ENCODE peak calls at places on chromosomes 6 and 20, in four cellular contexts. One of them, this sample, is unnamed.

GRCh38 chr20:61957961-61958715 is 107.5 kb downstream of the TAF4 start:
- DNase-seq in lower leg skin: no peak
- DNase-seq in psoas muscle: no peak
- DNase-seq in IMR-90: no peak
- DNase-seq in this sample: no peak

GRCh38 chr6:157241411-157241979 is 81.8 kb downstream of the TMEM242 start:
- DNase-seq in lower leg skin: no peak
- DNase-seq in psoas muscle: no peak
- DNase-seq in IMR-90: no peak
- DNase-seq in this sample: no peak

GRCh38 chr6:101404767-101405166 is 11.3 kb downstream of the GRIK2 start:
- DNase-seq in lower leg skin: no peak
- DNase-seq in psoas muscle: no peak
- DNase-seq in IMR-90: no peak
- DNase-seq in this sample: no peak

GRCh38 chr20:25059866-25060465 is 2.0 kb upstream of the ACSS1 start:
- DNase-seq in lower leg skin: no peak
- DNase-seq in psoas muscle: no peak
- DNase-seq in IMR-90: no peak
- DNase-seq in this sample: no peak

GRCh38 chr6:45072014-45072413 is 256.1 kb upstream of the RUNX2 start:
- DNase-seq in lower leg skin: no peak
- DNase-seq in psoas muscle: no peak
- DNase-seq in IMR-90: no peak
- DNase-seq in this sample: no peak

GRCh38 chr20:37356961-37357371 is 11.0 kb downstream of the SRC start:
- DNase-seq in lower leg skin: no peak
- DNase-seq in psoas muscle: no peak
- DNase-seq in IMR-90: no peak
- DNase-seq in this sample: no peak

GRCh38 chr6:45473121-45473967 is 95.6 kb upstream of the SUPT3H start:
- DNase-seq in lower leg skin: no peak
- DNase-seq in psoas muscle: no peak
- DNase-seq in IMR-90: no peak
- DNase-seq in this sample: no peak

GRCh38 chr20:33370296-33370695 is 31.0 kb downstream of the CDK5RAP1 start:
- DNase-seq in lower leg skin: no peak
- DNase-seq in psoas muscle: no peak
- DNase-seq in IMR-90: no peak
- DNase-seq in this sample: peak

GRCh38 chr6:143806282-143807102 is 36.6 kb upstream of the LTV1 start:
- DNase-seq in lower leg skin: no peak
- DNase-seq in psoas muscle: no peak
- DNase-seq in IMR-90: peak
- DNase-seq in this sample: peak

GRCh38 chr6:14693301-14694192 is 552.3 kb upstream of the JARID2 start:
- DNase-seq in lower leg skin: no peak
- DNase-seq in psoas muscle: no peak
- DNase-seq in IMR-90: no peak
- DNase-seq in this sample: no peak

GRCh38 chr6:117449549-117450439 is 24.1 kb upstream of the ROS1 start:
- DNase-seq in lower leg skin: peak
- DNase-seq in psoas muscle: no peak
- DNase-seq in IMR-90: peak
- DNase-seq in this sample: peak
- TF ChIP-seq CTCF in lower leg skin: no peak
- TF ChIP-seq CTCF in psoas muscle: peak
- TF ChIP-seq CTCF in IMR-90: peak
- TF ChIP-seq CTCF in this sample: peak

GRCh38 chr6:17204548-17204947 is 76.6 kb upstream of the RBM24 start:
- DNase-seq in lower leg skin: no peak
- DNase-seq in psoas muscle: no peak
- DNase-seq in IMR-90: no peak
- DNase-seq in this sample: no peak

GRCh38 chr6:17202526-17202925 is 78.6 kb upstream of the RBM24 start:
- DNase-seq in lower leg skin: no peak
- DNase-seq in psoas muscle: no peak
- DNase-seq in IMR-90: peak
- DNase-seq in this sample: no peak

GRCh38 chr6:17197607-17198006 is 83.6 kb upstream of the RBM24 start:
- DNase-seq in lower leg skin: no peak
- DNase-seq in psoas muscle: no peak
- DNase-seq in IMR-90: no peak
- DNase-seq in this sample: no peak

GRCh38 chr6:17200395-17200794 is 80.8 kb upstream of the RBM24 start:
- DNase-seq in lower leg skin: no peak
- DNase-seq in psoas muscle: no peak
- DNase-seq in IMR-90: no peak
- DNase-seq in this sample: no peak
- TF ChIP-seq CTCF in lower leg skin: no peak
- TF ChIP-seq CTCF in psoas muscle: no peak
- TF ChIP-seq CTCF in IMR-90: no peak
- TF ChIP-seq CTCF in this sample: no peak

GRCh38 chr6:117396228-117396627 is 29.5 kb downstream of the ROS1 start:
- DNase-seq in lower leg skin: no peak
- DNase-seq in psoas muscle: no peak
- DNase-seq in IMR-90: no peak
- DNase-seq in this sample: no peak

GRCh38 chr6:117397536-117398227 is 28.1 kb downstream of the ROS1 start:
- DNase-seq in lower leg skin: no peak
- DNase-seq in psoas muscle: no peak
- DNase-seq in IMR-90: no peak
- DNase-seq in this sample: no peak

GRCh38 chr6:117401799-117402198 is 23.9 kb downstream of the ROS1 start:
- DNase-seq in lower leg skin: no peak
- DNase-seq in psoas muscle: no peak
- DNase-seq in IMR-90: no peak
- DNase-seq in this sample: no peak

GRCh38 chr6:117399126-117399525 is 26.6 kb downstream of the ROS1 start:
- DNase-seq in lower leg skin: no peak
- DNase-seq in psoas muscle: no peak
- DNase-seq in IMR-90: no peak
- DNase-seq in this sample: no peak

DNA sequence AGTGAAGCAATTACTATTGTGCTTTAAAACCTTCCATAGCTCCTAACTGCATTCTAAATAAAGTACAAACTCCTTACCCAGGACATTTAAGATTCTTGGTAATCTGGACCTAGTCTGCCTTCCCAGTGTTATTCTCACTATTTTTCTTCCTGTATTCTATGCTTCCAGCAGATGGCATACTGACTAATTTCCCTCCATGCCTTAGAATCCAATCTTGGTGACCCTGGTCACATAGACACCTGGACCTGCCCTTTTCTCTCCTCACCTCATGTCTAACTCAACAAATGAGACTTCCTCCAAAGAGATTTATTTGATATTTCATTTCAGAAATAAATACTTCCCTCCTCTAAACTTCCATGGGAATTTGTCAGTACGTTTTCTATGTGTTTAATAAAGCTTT is 25.8 kb downstream of the ROS1 start:
- DNase-seq in lower leg skin: no peak
- DNase-seq in psoas muscle: no peak
- DNase-seq in IMR-90: peak
- DNase-seq in this sample: no peak
- TF ChIP-seq CTCF in lower leg skin: no peak
- TF ChIP-seq CTCF in psoas muscle: no peak
- TF ChIP-seq CTCF in IMR-90: peak
- TF ChIP-seq CTCF in this sample: no peak

DNA sequence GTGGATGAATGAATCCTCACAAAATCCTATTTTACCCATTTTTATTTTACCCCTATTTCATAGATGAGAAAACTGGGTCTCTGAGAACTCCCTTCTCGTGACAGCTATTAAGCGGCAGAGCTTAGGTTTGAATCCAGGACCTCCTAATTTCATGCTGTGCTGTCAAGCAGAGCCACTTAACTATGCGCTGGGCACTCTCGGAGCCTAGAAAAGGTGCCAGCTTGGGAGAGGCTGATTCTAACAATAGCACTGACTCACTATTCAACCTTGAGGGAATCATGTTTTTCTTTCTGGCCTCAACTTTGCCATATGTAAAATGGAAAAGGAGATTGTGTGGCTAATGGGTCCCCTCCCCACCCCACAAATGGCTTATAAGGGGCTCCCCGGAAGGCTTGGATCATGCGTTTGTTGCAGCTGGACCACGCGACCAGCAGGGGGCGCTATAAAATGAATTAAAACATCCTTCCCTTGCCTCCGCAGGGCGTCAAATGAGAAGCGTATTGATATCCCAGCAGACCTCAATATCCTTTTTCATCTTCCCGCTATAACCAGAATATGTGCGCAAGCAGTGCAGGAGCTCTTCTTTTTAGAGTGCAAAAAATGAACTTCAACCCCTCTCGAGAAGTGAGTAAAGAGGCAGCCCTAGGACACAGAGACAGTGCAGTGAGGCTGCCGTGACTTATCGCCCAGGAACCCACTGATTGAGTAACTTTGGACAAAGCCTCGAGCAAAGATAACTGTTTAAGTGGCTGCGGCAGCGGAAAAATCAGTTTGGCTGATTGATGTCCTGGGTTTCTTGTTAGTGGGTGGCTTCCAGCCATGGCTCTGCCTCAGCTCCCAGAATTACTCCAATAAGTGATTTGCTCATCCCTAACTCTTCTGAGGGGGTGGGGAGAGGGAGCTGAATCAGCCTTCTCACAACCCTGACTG is 12.9 kb upstream of the PDYN start:
- DNase-seq in lower leg skin: no peak
- DNase-seq in psoas muscle: no peak
- DNase-seq in IMR-90: peak
- DNase-seq in this sample: peak
- TF ChIP-seq CTCF in lower leg skin: no peak
- TF ChIP-seq CTCF in psoas muscle: peak
- TF ChIP-seq CTCF in IMR-90: peak
- TF ChIP-seq CTCF in this sample: peak

DNA sequence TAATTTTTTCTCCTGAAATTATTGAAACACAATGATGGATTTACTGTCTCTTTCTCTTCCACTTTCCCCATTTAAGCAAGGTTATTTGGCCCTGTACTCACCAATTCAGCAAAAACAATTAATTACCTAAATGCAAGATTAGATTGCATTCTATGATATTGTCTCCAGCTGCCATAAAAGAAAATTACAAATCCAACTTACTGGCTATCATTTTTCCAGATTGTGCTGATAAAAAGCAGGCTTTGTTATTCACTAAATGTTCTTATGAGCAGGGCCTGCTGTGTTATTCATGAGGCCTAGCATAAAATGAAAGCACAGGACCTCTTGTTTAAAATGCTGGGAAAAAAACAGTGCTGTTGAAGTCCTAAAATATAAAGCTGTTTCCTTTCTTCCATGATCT is 95.7 kb upstream of the IRAK1BP1 start:
- DNase-seq in lower leg skin: no peak
- DNase-seq in psoas muscle: no peak
- DNase-seq in IMR-90: no peak
- DNase-seq in this sample: no peak
- TF ChIP-seq CTCF in lower leg skin: no peak
- TF ChIP-seq CTCF in psoas muscle: no peak
- TF ChIP-seq CTCF in IMR-90: no peak
- TF ChIP-seq CTCF in this sample: no peak

This sample was measured in activated CD8-positive, alpha-beta T cell treated with anti-CD3 and anti-CD28 coated beads for 36 hours.